ENCODE peak calls at places on chromosomes 16 and 17, in seven cellular contexts. One of them, this sample, is unnamed.

GRCh38 chr16:68257251-68257905 is 6.9 kb upstream of the SLC7A6 start:
- DNase-seq in uterus: no peak
- DNase-seq in adrenal gland: no peak
- DNase-seq in IMR-90: peak; percentile 20
- DNase-seq in spleen: no peak
- DNase-seq in upper lobe of left lung: no peak
- DNase-seq in tibial nerve: no peak
- DNase-seq in this sample: no peak

GRCh38 chr17:16287563-16288027 is 65.7 kb downstream of the CENPV start:
- DNase-seq in uterus: no peak
- DNase-seq in adrenal gland: no peak
- DNase-seq in spleen: no peak
- DNase-seq in upper lobe of left lung: peak; percentile 42
- DNase-seq in IMR-90: peak; percentile 87
- DNase-seq in tibial nerve: no peak
- DNase-seq in this sample: no peak

GRCh38 chr17:13835151-13835550 is 233.4 kb upstream of the HS3ST3A1 start:
- DNase-seq in IMR-90: no peak
- DNase-seq in adrenal gland: no peak
- DNase-seq in spleen: no peak
- DNase-seq in tibial nerve: no peak
- DNase-seq in upper lobe of left lung: no peak
- DNase-seq in uterus: no peak
- DNase-seq in this sample: no peak

GRCh38 chr17:20234266-20234665 is 225.1 kb downstream of the SPECC1 start:
- DNase-seq in upper lobe of left lung: no peak
- DNase-seq in tibial nerve: no peak
- DNase-seq in uterus: no peak
- DNase-seq in IMR-90: no peak
- DNase-seq in adrenal gland: no peak
- DNase-seq in spleen: no peak
- DNase-seq in this sample: no peak

GRCh38 chr17:46976626-46977270 is 2.3 kb downstream of the RPRML start:
- DNase-seq in tibial nerve: no peak
- DNase-seq in spleen: no peak
- DNase-seq in uterus: no peak
- DNase-seq in upper lobe of left lung: no peak
- DNase-seq in IMR-90: no peak
- DNase-seq in adrenal gland: no peak
- DNase-seq in this sample: no peak

GRCh38 chr16:77677129-77677528 is 45.2 kb upstream of the NUDT7 start:
- DNase-seq in spleen: no peak
- DNase-seq in tibial nerve: no peak
- DNase-seq in adrenal gland: no peak
- DNase-seq in uterus: no peak
- DNase-seq in upper lobe of left lung: no peak
- DNase-seq in IMR-90: no peak
- DNase-seq in this sample: no peak

GRCh38 chr17:81256616-81257015 is 17.5 kb downstream of the NDUFAF8 start:
- DNase-seq in IMR-90: peak; percentile 79
- DNase-seq in uterus: no peak
- DNase-seq in adrenal gland: no peak
- DNase-seq in spleen: no peak
- DNase-seq in upper lobe of left lung: no peak
- DNase-seq in tibial nerve: no peak
- DNase-seq in this sample: no peak

GRCh38 chr17:63689479-63689878 is 10.4 kb downstream of the LIMD2 start:
- DNase-seq in IMR-90: no peak
- DNase-seq in upper lobe of left lung: no peak
- DNase-seq in uterus: no peak
- DNase-seq in spleen: peak; percentile 64
- DNase-seq in tibial nerve: no peak
- DNase-seq in adrenal gland: no peak
- DNase-seq in this sample: no peak

GRCh38 chr17:33112763-33113162 is 121.1 kb downstream of the SPACA3 start:
- DNase-seq in tibial nerve: no peak
- DNase-seq in upper lobe of left lung: no peak
- DNase-seq in IMR-90: peak; percentile 18
- DNase-seq in spleen: no peak
- DNase-seq in adrenal gland: no peak
- DNase-seq in uterus: no peak
- DNase-seq in this sample: no peak

GRCh38 chr16:87244646-87245197 is 72.5 kb downstream of the C16orf95 start:
- DNase-seq in tibial nerve: no peak
- DNase-seq in upper lobe of left lung: no peak
- DNase-seq in adrenal gland: no peak
- DNase-seq in IMR-90: no peak
- DNase-seq in uterus: no peak
- DNase-seq in spleen: no peak
- DNase-seq in this sample: no peak

GRCh38 chr17:66229783-66230538 is 746 bp upstream of the APOH start:
- DNase-seq in upper lobe of left lung: no peak
- DNase-seq in uterus: no peak
- DNase-seq in IMR-90: no peak
- DNase-seq in tibial nerve: no peak
- DNase-seq in adrenal gland: no peak
- DNase-seq in spleen: no peak
- DNase-seq in this sample: no peak

GRCh38 chr17:527247-527646 is 174.6 kb upstream of the RPH3AL start:
- DNase-seq in uterus: no peak
- DNase-seq in spleen: no peak
- DNase-seq in upper lobe of left lung: no peak
- DNase-seq in adrenal gland: no peak
- DNase-seq in IMR-90: no peak
- DNase-seq in tibial nerve: no peak
- DNase-seq in this sample: no peak

GRCh38 chr17:61387511-61388305 is 11.9 kb upstream of the TBX2 start:
- DNase-seq in IMR-90: no peak
- DNase-seq in adrenal gland: no peak
- DNase-seq in spleen: no peak
- DNase-seq in uterus: no peak
- DNase-seq in tibial nerve: no peak
- DNase-seq in upper lobe of left lung: no peak
- DNase-seq in this sample: no peak

GRCh38 chr17:39239640-39240314 is 14.0 kb upstream of the STAC2 start:
- DNase-seq in tibial nerve: no peak
- DNase-seq in spleen: peak; percentile 89
- DNase-seq in uterus: no peak
- DNase-seq in IMR-90: no peak
- DNase-seq in adrenal gland: no peak
- DNase-seq in upper lobe of left lung: peak; percentile 77
- DNase-seq in this sample: no peak

GRCh38 chr17:27861979-27862378 is 31.2 kb downstream of the LYRM9 start:
- DNase-seq in IMR-90: no peak
- DNase-seq in adrenal gland: peak; percentile 65
- DNase-seq in upper lobe of left lung: no peak
- DNase-seq in tibial nerve: no peak
- DNase-seq in uterus: no peak
- DNase-seq in spleen: no peak
- DNase-seq in this sample: no peak

GRCh38 chr16:24858219-24859041 is 12.7 kb downstream of the SLC5A11 start:
- DNase-seq in tibial nerve: no peak
- DNase-seq in adrenal gland: peak; percentile 50
- DNase-seq in upper lobe of left lung: no peak
- DNase-seq in uterus: peak; percentile 31
- DNase-seq in spleen: no peak
- DNase-seq in IMR-90: peak; percentile 59
- DNase-seq in this sample: peak; percentile 83

GRCh38 chr16:1760911-1761310 is 10.4 kb downstream of the NME3 start:
- DNase-seq in upper lobe of left lung: no peak
- DNase-seq in adrenal gland: no peak
- DNase-seq in uterus: no peak
- DNase-seq in spleen: no peak
- DNase-seq in tibial nerve: no peak
- DNase-seq in IMR-90: no peak
- DNase-seq in this sample: no peak

GRCh38 chr16:1057252-1057932 is 15.2 kb upstream of the SSTR5 start:
- DNase-seq in IMR-90: no peak
- DNase-seq in spleen: no peak
- DNase-seq in tibial nerve: no peak
- DNase-seq in uterus: no peak
- DNase-seq in adrenal gland: peak; percentile 38
- DNase-seq in upper lobe of left lung: no peak
- DNase-seq in this sample: no peak

GRCh38 chr16:70778901-70779309 is 22.1 kb downstream of the VAC14 start:
- DNase-seq in adrenal gland: peak; percentile 54
- DNase-seq in upper lobe of left lung: no peak
- DNase-seq in spleen: no peak
- DNase-seq in uterus: peak; percentile 89
- DNase-seq in tibial nerve: peak; percentile 80
- DNase-seq in IMR-90: peak; percentile 92
- DNase-seq in this sample: peak; percentile 76

GRCh38 chr16:48676836-48677235 is 66.9 kb upstream of the N4BP1 start:
- DNase-seq in adrenal gland: no peak
- DNase-seq in tibial nerve: no peak
- DNase-seq in IMR-90: peak; percentile 50
- DNase-seq in upper lobe of left lung: no peak
- DNase-seq in uterus: no peak
- DNase-seq in spleen: no peak
- DNase-seq in this sample: no peak

GRCh38 chr16:78638371-78638770 is 538.9 kb downstream of the WWOX start:
- DNase-seq in IMR-90: no peak
- DNase-seq in upper lobe of left lung: no peak
- DNase-seq in uterus: no peak
- DNase-seq in adrenal gland: no peak
- DNase-seq in spleen: no peak
- DNase-seq in tibial nerve: no peak
- DNase-seq in this sample: no peak

GRCh38 chr17:59859444-59860025 is 33.2 kb downstream of the TUBD1 start:
- DNase-seq in spleen: no peak
- DNase-seq in uterus: no peak
- DNase-seq in IMR-90: peak; percentile 78
- DNase-seq in tibial nerve: no peak
- DNase-seq in adrenal gland: no peak
- DNase-seq in upper lobe of left lung: no peak
- DNase-seq in this sample: no peak

DNA sequence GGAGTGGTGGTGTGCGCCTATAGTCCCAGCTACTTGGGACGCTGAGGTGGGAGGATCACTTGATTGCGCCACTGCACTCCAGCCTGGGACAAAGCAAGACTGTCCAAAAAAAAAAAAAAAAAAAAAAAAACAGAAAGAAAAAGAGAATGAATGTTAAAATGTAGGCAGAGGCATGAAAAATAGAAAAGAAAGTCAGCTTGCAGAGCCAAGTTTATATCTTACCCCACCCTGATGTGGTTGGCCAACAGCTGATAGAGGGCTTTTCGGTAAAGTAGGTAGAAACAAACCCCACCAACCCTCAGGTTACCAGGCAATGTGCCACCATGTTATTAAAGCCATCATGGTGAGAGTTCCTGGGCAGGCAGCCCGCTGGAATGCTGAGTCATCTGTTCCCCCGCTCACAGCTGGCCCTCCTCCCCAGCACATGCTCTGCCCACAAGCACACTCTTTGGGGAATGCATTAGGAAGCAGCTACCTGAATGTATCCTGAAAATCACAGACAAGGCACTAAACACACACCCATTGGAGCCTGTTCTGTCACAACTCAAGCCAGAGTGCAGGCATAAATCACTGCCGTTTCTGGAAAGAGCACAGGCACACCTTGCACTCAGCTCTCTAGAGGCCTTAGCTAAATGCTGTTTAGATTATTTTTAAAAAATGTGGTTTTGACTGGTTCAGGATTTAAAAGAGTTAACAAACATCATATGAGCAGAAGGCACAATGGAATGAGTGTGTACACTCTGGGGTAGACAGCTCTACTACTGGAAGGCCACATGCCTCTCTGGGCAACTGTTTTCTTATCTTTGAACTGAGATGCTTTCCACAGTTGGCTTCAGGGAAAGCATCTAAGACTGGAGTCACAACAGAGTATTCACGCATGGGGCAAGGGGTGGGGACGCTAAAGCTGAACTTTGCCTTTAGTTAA is 128.5 kb downstream of the PARN start:
- DNase-seq in tibial nerve: peak; percentile 72
- DNase-seq in uterus: peak; percentile 91
- DNase-seq in IMR-90: peak; percentile 94
- DNase-seq in spleen: no peak
- DNase-seq in upper lobe of left lung: peak; percentile 91
- DNase-seq in adrenal gland: peak; percentile 96
- DNase-seq in this sample: peak; percentile 97
- TF ChIP-seq POLR2A in tibial nerve: no peak
- TF ChIP-seq POLR2A in uterus: no peak
- TF ChIP-seq POLR2A in IMR-90: no peak
- TF ChIP-seq POLR2A in spleen: no peak
- TF ChIP-seq POLR2A in upper lobe of left lung: no peak
- TF ChIP-seq POLR2A in adrenal gland: no peak
- TF ChIP-seq POLR2A in this sample: no peak

GRCh38 chr16:64469906-64470702 is 651.8 kb downstream of the CDH11 start:
- DNase-seq in spleen: no peak
- DNase-seq in adrenal gland: no peak
- DNase-seq in tibial nerve: no peak
- DNase-seq in uterus: no peak
- DNase-seq in IMR-90: no peak
- DNase-seq in upper lobe of left lung: no peak
- DNase-seq in this sample: no peak
- TF ChIP-seq CTCF in spleen: no peak
- TF ChIP-seq CTCF in adrenal gland: no peak
- TF ChIP-seq CTCF in tibial nerve: peak; percentile 6
- TF ChIP-seq CTCF in uterus: no peak
- TF ChIP-seq CTCF in IMR-90: peak; percentile 20
- TF ChIP-seq CTCF in upper lobe of left lung: no peak
- TF ChIP-seq CTCF in this sample: no peak

GRCh38 chr17:40548491-40548981 is 16.7 kb downstream of the CCR7 start:
- DNase-seq in uterus: no peak
- DNase-seq in adrenal gland: no peak
- DNase-seq in upper lobe of left lung: no peak
- DNase-seq in spleen: peak; percentile 46
- DNase-seq in IMR-90: no peak
- DNase-seq in tibial nerve: no peak
- DNase-seq in this sample: peak; percentile 83
- TF ChIP-seq POLR2A in uterus: no peak
- TF ChIP-seq POLR2A in adrenal gland: no peak
- TF ChIP-seq POLR2A in upper lobe of left lung: no peak
- TF ChIP-seq POLR2A in spleen: no peak
- TF ChIP-seq POLR2A in IMR-90: no peak
- TF ChIP-seq POLR2A in tibial nerve: no peak
- TF ChIP-seq POLR2A in this sample: no peak

GRCh38 chr17:45396496-45397205 is 36.0 kb downstream of the ARHGAP27 start:
- DNase-seq in IMR-90: no peak
- DNase-seq in tibial nerve: no peak
- DNase-seq in spleen: no peak
- DNase-seq in adrenal gland: no peak
- DNase-seq in uterus: no peak
- DNase-seq in upper lobe of left lung: no peak
- DNase-seq in this sample: no peak

GRCh38 chr17:45394913-45395568 is 37.6 kb downstream of the ARHGAP27 start:
- DNase-seq in IMR-90: peak; percentile 90
- DNase-seq in tibial nerve: peak; percentile 20
- DNase-seq in uterus: peak; percentile 65
- DNase-seq in upper lobe of left lung: no peak
- DNase-seq in spleen: peak; percentile 83
- DNase-seq in adrenal gland: peak; percentile 74
- DNase-seq in this sample: no peak

GRCh38 chr17:45397796-45398195 is 34.9 kb downstream of the ARHGAP27 start:
- DNase-seq in tibial nerve: no peak
- DNase-seq in spleen: peak; percentile 62
- DNase-seq in IMR-90: no peak
- DNase-seq in adrenal gland: no peak
- DNase-seq in uterus: no peak
- DNase-seq in upper lobe of left lung: no peak
- DNase-seq in this sample: no peak

GRCh38 chr17:45395569-45396415 is 36.9 kb downstream of the ARHGAP27 start:
- DNase-seq in upper lobe of left lung: no peak
- DNase-seq in adrenal gland: no peak
- DNase-seq in spleen: no peak
- DNase-seq in uterus: no peak
- DNase-seq in tibial nerve: no peak
- DNase-seq in IMR-90: no peak
- DNase-seq in this sample: no peak

GRCh38 chr17:45398800-45399199 is 33.9 kb downstream of the ARHGAP27 start:
- DNase-seq in adrenal gland: no peak
- DNase-seq in IMR-90: no peak
- DNase-seq in uterus: no peak
- DNase-seq in spleen: no peak
- DNase-seq in upper lobe of left lung: no peak
- DNase-seq in tibial nerve: no peak
- DNase-seq in this sample: no peak
- TF ChIP-seq CTCF in adrenal gland: no peak
- TF ChIP-seq CTCF in IMR-90: no peak
- TF ChIP-seq CTCF in uterus: no peak
- TF ChIP-seq CTCF in spleen: no peak
- TF ChIP-seq CTCF in upper lobe of left lung: no peak
- TF ChIP-seq CTCF in tibial nerve: no peak
- TF ChIP-seq CTCF in this sample: no peak

This sample was measured in lower leg skin.